ENCODE peak calls at places on chromosome 20, in seven cellular contexts. H, V, D, I, C, A and N are unnamed samples.
A peak's percentile ranks its signal among the peaks of the same experiment; 100 is the strongest.

GRCh38 chr20:58888521-58889333 is 36.2 kb downstream of the GNAS start:
- DNase-seq in V (peak; percentile 89), D (peak; percentile 78), I (peak; percentile 93), A (peak; percentile 73), C (peak; percentile 72), H (peak; percentile 81), N (peak; percentile 55)

GRCh38 chr20:44335675-44336074 is 1.2 kb upstream of the R3HDML start:
- DNase-seq in D (no peak), C (no peak), A (no peak), V (no peak), I (no peak), H (no peak), N (no peak)

GRCh38 chr20:57902478-57902877 is 192.7 kb upstream of the PMEPA1 start:
- DNase-seq in V (peak; percentile 85), H (peak; percentile 79), D (peak; percentile 41), A (peak; percentile 28), I (peak; percentile 36), C (peak; percentile 16), N (peak; percentile 75)

GRCh38 chr20:12823742-12824141 is 185.0 kb upstream of the SPTLC3 start:
- DNase-seq in I (no peak), V (no peak), D (no peak), A (no peak), H (no peak), C (no peak), N (no peak)

GRCh38 chr20:3258429-3258828 is 19.4 kb upstream of the SLC4A11 start:
- DNase-seq in A (no peak), I (no peak), V (no peak), D (no peak), H (no peak), C (no peak), N (no peak)

GRCh38 chr20:1633535-1633934 is 13.7 kb upstream of the SIRPB1 start:
- DNase-seq in I (no peak), H (no peak), V (no peak), D (peak; percentile 29), A (no peak), C (no peak), N (peak; percentile 19)

GRCh38 chr20:4050581-4050980 is 35.2 kb upstream of the RNF24 start:
- DNase-seq in D (no peak), H (no peak), V (no peak), A (no peak), C (no peak), I (no peak), N (no peak)

GRCh38 chr20:59752101-59752586 is 147.8 kb downstream of the PHACTR3 start:
- DNase-seq in A (no peak), V (no peak), I (peak; percentile 89), H (peak; percentile 11), D (no peak), C (no peak), N (no peak)

GRCh38 chr20:46307139-46307998 is 929 bp downstream of the CDH22 start:
- DNase-seq in C (peak; percentile 20), I (peak; percentile 77), D (peak; percentile 54), H (peak; percentile 38), A (peak; percentile 48), V (peak; percentile 68), N (peak; percentile 22)

GRCh38 chr20:39103732-39104131 is 141.6 kb downstream of the DHX35 start:
- DNase-seq in I (no peak), A (peak; percentile 23), V (peak; percentile 29), C (no peak), D (peak; percentile 29), H (peak; percentile 20), N (no peak)

GRCh38 chr20:6122873-6123649 is at the start of gene FERMT1:
- DNase-seq in C (peak; percentile 54), D (peak; percentile 78), H (peak; percentile 65), I (peak; percentile 54), V (peak; percentile 90), A (peak; percentile 66), N (peak; percentile 97)

GRCh38 chr20:845226-845868 is 11.8 kb downstream of the FAM110A start:
- DNase-seq in C (no peak), V (no peak), I (no peak), A (no peak), D (no peak), H (no peak), N (no peak)

GRCh38 chr20:11001767-11002540 is 328.2 kb upstream of the JAG1 start:
- DNase-seq in A (peak; percentile 63), C (peak; percentile 56), D (peak; percentile 78), I (no peak), H (peak; percentile 70), V (peak; percentile 77), N (peak; percentile 100)
- H3K4me3 ChIP-seq in A (no peak overlapping the region), C (no peak overlapping the region), D (no peak overlapping the region), I (no peak overlapping the region), H (no peak overlapping the region), V (peak overlapping the region; percentile 6), N (no peak overlapping the region)

GRCh38 chr20:35276408-35276807 is 1.5 kb downstream of the MMP24OS start:
- DNase-seq in H (no peak), D (no peak), I (no peak), A (no peak), C (no peak), V (peak; percentile 15), N (no peak)
- H3K4me3 ChIP-seq in H (peak overlapping the region; percentile 88), D (peak overlapping the region; percentile 70), I (peak overlapping the region; percentile 89), A (peak overlapping the region; percentile 79), C (peak overlapping the region; percentile 62), V (peak overlapping the region; percentile 85), N (no peak overlapping the region)

DNA sequence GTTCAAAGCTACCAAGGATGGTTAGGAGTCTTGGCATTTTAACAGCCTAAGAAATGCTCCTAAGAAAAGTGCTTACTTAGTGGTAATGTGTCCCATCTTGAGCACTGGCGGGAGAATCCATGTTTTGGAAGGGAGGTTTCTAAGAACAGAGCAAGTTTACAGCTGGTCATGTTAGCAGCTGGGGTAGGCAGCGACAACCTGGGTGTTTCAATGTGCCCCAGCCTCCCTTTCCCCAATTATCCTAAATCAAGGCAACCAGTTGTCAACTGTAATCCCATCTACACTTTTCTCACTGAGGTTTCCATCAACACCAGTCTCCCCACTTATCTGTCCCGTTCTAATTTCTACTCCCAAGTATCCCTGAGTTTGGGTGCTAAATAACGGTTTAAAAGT is 1.7 kb upstream of the JAG1 start:
- DNase-seq in H (no peak), I (no peak), V (no peak), D (no peak), C (no peak), A (no peak), N (no peak)
- H3K4me3 ChIP-seq in H (no peak overlapping the region), I (no peak overlapping the region), V (no peak overlapping the region), D (no peak overlapping the region), C (no peak overlapping the region), A (no peak overlapping the region), N (peak overlapping the region; percentile 90)

DNA sequence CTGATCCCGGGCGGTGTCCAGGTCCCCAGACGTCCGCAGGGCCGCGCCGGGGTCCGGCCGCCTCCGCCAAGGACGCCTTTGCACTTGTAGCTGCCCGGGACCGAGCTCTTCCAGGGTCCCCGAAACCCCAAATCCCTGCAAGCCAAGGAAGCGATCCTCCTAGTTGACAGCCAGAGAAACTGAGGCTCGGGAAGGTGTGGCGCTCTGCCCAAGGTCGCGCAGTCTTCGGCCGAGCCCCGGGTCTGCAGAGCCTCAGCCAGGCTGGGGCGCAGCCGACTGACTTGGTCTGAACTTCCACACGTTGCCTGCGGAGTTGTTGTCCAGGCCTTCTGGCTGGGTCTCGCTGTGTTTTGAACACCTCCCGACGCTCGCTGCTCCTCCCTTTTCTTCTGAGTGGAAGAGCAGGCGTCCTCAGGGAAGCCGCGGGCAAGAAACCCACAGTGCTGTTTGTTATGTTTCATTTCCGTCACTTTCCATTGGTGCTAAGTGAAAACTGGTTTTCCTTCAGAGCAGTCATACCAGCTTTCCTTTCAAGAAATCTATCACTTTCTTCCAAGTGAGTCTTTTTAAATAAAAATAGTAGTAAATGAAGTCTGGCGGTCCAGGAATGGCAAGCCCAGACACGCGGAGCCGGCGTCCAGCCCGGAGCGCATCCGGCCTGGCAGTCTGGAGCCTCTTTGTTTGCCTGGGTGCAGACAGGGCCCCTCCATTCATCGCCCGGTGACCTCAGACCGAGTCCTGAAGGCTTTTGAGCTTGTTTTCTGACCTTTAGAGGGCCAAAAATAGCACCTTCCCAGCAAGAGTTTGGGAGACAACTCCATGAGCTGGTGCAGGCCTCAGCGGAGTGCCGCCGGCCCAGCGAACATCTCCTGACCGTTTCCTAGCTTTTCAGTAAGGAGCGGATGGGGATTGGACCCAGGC is 698 bp downstream of the FAM210B start:
- DNase-seq in V (peak; percentile 87), A (peak; percentile 68), C (peak; percentile 73), H (peak; percentile 69), D (peak; percentile 82), I (peak; percentile 20), N (peak; percentile 75)
- H3K4me3 ChIP-seq in V (peak overlapping the region; percentile 82), A (peak overlapping the region; percentile 77), C (peak overlapping the region; percentile 77), H (peak overlapping the region; percentile 89), D (peak overlapping the region; percentile 54), I (peak overlapping the region; percentile 56), N (peak overlapping the region; percentile 75)

DNA sequence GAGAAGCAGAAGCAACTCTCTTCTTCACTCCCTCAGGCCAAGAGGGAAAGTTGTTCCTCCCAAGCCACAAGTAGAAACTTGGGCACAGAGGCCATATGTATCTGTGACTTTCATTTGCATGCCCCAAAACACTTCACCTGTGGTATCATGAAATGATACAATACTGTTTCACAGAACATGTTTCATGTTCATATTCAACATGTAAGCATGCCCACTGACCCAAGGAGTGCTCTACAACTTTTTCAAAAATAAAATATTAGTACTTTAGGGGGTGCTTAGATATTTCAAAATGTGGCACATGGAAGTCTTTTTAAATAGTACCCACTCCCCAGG is 683.4 kb downstream of the KIF16B start:
- DNase-seq in A (no peak), C (no peak), H (no peak), D (no peak), V (no peak), I (no peak), N (no peak)
- H3K4me3 ChIP-seq in A (no peak overlapping the region), C (no peak overlapping the region), H (no peak overlapping the region), D (no peak overlapping the region), V (no peak overlapping the region), I (no peak overlapping the region), N (no peak overlapping the region)

DNA sequence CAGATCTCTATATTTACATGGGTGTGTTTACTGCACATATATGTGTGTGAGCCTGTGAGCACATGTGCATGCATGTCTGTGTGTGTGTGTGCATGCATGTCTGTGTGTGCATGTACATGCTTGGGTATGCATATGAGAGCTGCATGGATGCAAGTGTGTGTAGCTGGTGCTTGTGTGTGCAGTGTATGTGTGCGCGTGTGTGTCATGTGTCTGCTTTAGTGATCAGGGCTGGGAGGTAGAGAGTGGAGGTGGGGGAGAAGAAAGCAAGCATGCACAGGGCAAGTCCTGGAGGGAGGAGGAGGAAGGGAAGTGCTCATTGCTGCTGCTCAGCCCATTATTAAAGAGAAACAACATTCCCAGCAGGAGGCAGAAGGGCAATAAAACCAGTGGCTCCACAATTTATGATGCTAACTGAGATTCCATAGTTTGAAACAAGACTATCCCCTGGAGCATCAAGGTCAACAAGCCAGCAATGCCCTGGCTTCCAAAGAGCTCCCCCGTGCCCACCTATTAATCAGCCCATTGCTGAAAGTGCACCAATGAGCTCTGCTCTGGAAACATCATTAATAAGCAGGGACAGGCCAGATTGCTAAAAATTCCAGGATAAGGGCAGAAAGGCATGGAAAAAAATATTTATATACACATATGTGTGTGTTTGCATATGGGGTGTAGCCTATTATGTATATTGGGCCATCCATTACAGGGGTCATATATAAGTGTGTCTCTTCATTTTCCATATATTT is 414.0 kb downstream of the MAFB start:
- DNase-seq in D (no peak), C (no peak), H (no peak), I (no peak), A (no peak), V (no peak), N (no peak)
- H3K4me3 ChIP-seq in D (no peak overlapping the region), C (no peak overlapping the region), H (no peak overlapping the region), I (no peak overlapping the region), A (no peak overlapping the region), V (no peak overlapping the region), N (no peak overlapping the region)

GRCh38 chr20:62907377-62908317 is 18.7 kb downstream of the DIDO1 start:
- DNase-seq in C (peak; percentile 26), D (no peak), I (no peak), A (no peak), V (peak; percentile 22), H (no peak), N (no peak)
- H3K4me3 ChIP-seq in C (no peak overlapping the region), D (no peak overlapping the region), I (no peak overlapping the region), A (no peak overlapping the region), V (no peak overlapping the region), H (no peak overlapping the region), N (no peak overlapping the region)

GRCh38 chr20:64038252-64038578 is 2.2 kb downstream of the C20orf204 start:
- DNase-seq in A (no peak), C (no peak), I (peak; percentile 77), H (no peak), V (no peak), D (no peak), N (no peak)
- H3K4me3 ChIP-seq in A (no peak overlapping the region), C (no peak overlapping the region), I (peak overlapping the region; percentile 70), H (no peak overlapping the region), V (peak overlapping the region; percentile 63), D (peak overlapping the region; percentile 25), N (no peak overlapping the region)